ENCODE peak calls at places on chromosomes 1 and 21, in five cellular contexts. One of them, this sample, is unnamed. For H3K36me3, the result is how much of the 10 kb centered on the place peaks cover.

GRCh38 chr1:99886841-99887240 is 36.7 kb downstream of the AGL start:
- DNase-seq in PC-3: peak
- DNase-seq in uterus: no peak
- DNase-seq in tibial nerve: no peak
- DNase-seq in fibroblast of lung: peak
- DNase-seq in this sample: no peak

GRCh38 chr1:20701847-20702246 is 16.0 kb downstream of the KIF17 start:
- DNase-seq in PC-3: no peak
- DNase-seq in uterus: no peak
- DNase-seq in tibial nerve: no peak
- DNase-seq in fibroblast of lung: no peak
- DNase-seq in this sample: no peak

GRCh38 chr1:99456536-99456935 is 189.4 kb upstream of the PALMD start:
- DNase-seq in PC-3: peak
- DNase-seq in uterus: no peak
- DNase-seq in tibial nerve: no peak
- DNase-seq in fibroblast of lung: peak
- DNase-seq in this sample: no peak

GRCh38 chr1:106937104-106937503 is 119.4 kb upstream of the PRMT6 start:
- DNase-seq in PC-3: peak
- DNase-seq in uterus: no peak
- DNase-seq in tibial nerve: no peak
- DNase-seq in fibroblast of lung: peak
- DNase-seq in this sample: peak

GRCh38 chr1:218365600-218365999 is 20.5 kb downstream of the TGFB2 start:
- DNase-seq in PC-3: no peak
- DNase-seq in uterus: peak
- DNase-seq in tibial nerve: no peak
- DNase-seq in fibroblast of lung: peak
- DNase-seq in this sample: no peak

GRCh38 chr21:32207096-32207716 is 71.6 kb downstream of the MIS18A start:
- DNase-seq in PC-3: no peak
- DNase-seq in uterus: no peak
- DNase-seq in tibial nerve: no peak
- DNase-seq in fibroblast of lung: no peak
- DNase-seq in this sample: peak

GRCh38 chr1:54397090-54397591 is 9.1 kb downstream of the SSBP3 start:
- DNase-seq in PC-3: no peak
- DNase-seq in uterus: no peak
- DNase-seq in tibial nerve: no peak
- DNase-seq in fibroblast of lung: no peak
- DNase-seq in this sample: no peak

GRCh38 chr1:86318431-86318830 is 77.7 kb downstream of the ODF2L start:
- DNase-seq in PC-3: no peak
- DNase-seq in uterus: no peak
- DNase-seq in tibial nerve: no peak
- DNase-seq in fibroblast of lung: no peak
- DNase-seq in this sample: no peak

DNA sequence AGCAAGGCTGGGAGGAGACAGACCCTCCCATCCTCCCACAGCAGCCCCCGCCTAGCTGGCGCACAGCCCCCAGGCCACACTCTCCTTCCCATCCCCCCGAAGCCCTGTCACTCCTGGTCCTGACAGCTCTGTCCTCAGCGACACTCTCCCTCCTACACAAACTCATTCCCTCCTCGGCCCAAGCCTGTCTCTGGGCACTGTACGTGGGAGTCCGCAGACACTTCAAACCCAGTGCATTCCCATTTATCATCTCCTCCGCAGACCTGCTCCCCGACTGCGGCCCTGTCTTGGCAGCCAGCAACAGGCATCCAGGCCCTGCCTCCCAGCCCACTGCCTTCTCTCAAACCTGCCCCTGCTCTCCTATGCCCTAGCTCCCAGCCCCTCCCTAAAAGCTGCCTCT is 25.0 kb upstream of the EPHB2 start:
- DNase-seq in PC-3: no peak
- DNase-seq in uterus: peak
- DNase-seq in tibial nerve: no peak
- DNase-seq in fibroblast of lung: peak
- DNase-seq in this sample: no peak
- H3K4me3 ChIP-seq in PC-3: no peak
- H3K4me3 ChIP-seq in uterus: no peak
- H3K4me3 ChIP-seq in tibial nerve: no peak
- H3K4me3 ChIP-seq in fibroblast of lung: no peak
- H3K4me3 ChIP-seq in this sample: no peak

DNA sequence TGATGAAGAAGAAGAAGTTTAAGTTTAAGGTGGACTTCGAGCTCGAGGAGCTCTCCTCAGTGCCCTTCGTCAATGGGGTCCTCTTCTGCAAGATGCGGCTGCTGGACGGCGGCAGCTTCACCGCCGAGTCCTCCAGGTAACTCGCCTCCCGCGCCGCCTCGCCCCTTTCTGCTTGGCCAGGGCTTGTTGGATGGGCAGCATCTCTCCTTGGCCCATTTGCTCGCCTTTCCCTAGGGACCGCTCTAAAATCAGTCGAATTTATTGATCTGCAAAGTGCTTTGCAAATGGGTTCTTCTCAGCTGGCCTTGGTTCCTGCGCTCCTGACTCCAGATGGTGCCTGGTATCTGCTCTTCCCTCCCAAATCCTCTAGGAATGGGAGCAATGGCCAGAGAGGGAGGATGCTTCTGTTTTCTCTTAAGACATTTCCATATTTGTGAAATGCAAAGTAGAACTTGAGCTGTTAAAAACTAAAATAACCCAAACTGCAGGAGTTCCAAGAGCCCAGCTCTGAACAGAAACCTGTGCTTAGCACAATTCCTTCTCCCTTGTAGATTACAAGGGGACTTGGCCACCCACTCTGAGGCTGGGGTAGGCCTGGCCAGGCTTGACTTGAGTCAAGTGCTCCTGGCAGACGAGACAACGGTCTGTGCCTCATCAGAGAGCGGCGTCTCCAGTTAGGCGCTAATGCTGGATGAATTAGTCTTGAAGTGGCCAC is 687 bp downstream of the EEIG2 start:
- DNase-seq in PC-3: peak
- DNase-seq in uterus: peak
- DNase-seq in tibial nerve: peak
- DNase-seq in fibroblast of lung: peak
- DNase-seq in this sample: peak
- TF ChIP-seq CTCF in PC-3: no peak
- TF ChIP-seq CTCF in uterus: no peak
- TF ChIP-seq CTCF in tibial nerve: no peak
- TF ChIP-seq CTCF in fibroblast of lung: no peak
- TF ChIP-seq CTCF in this sample: no peak

GRCh38 chr1:1827089-1827433 is 48.8 kb upstream of the NADK start:
- DNase-seq in PC-3: no peak
- DNase-seq in uterus: no peak
- DNase-seq in tibial nerve: no peak
- DNase-seq in fibroblast of lung: peak
- DNase-seq in this sample: peak

GRCh38 chr1:1827456-1827855 is 49.2 kb upstream of the NADK start:
- DNase-seq in PC-3: no peak
- DNase-seq in uterus: no peak
- DNase-seq in tibial nerve: no peak
- DNase-seq in fibroblast of lung: peak
- DNase-seq in this sample: no peak

GRCh38 chr1:1826356-1827088 is 48.3 kb upstream of the NADK start:
- DNase-seq in PC-3: no peak
- DNase-seq in uterus: no peak
- DNase-seq in tibial nerve: no peak
- DNase-seq in fibroblast of lung: peak
- DNase-seq in this sample: peak

GRCh38 chr1:1819762-1820161 is 41.5 kb upstream of the NADK start:
- DNase-seq in PC-3: no peak
- DNase-seq in uterus: no peak
- DNase-seq in tibial nerve: no peak
- DNase-seq in fibroblast of lung: no peak
- DNase-seq in this sample: no peak

GRCh38 chr1:1825217-1825616 is 46.9 kb upstream of the NADK start:
- DNase-seq in PC-3: no peak
- DNase-seq in uterus: no peak
- DNase-seq in tibial nerve: no peak
- DNase-seq in fibroblast of lung: no peak
- DNase-seq in this sample: no peak
- H3K36me3 ChIP-seq in PC-3: half or more
- H3K36me3 ChIP-seq in uterus: under half
- H3K36me3 ChIP-seq in tibial nerve: under half
- H3K36me3 ChIP-seq in fibroblast of lung: under half
- H3K36me3 ChIP-seq in this sample: under half

GRCh38 chr1:167489581-167490340 is 28.6 kb downstream of the CD247 start:
- DNase-seq in PC-3: no peak
- DNase-seq in uterus: no peak
- DNase-seq in tibial nerve: no peak
- DNase-seq in fibroblast of lung: no peak
- DNase-seq in this sample: no peak

GRCh38 chr1:167493372-167493771 is 25.0 kb downstream of the CD247 start:
- DNase-seq in PC-3: no peak
- DNase-seq in uterus: no peak
- DNase-seq in tibial nerve: no peak
- DNase-seq in fibroblast of lung: no peak
- DNase-seq in this sample: no peak

GRCh38 chr1:167490765-167491164 is 27.6 kb downstream of the CD247 start:
- DNase-seq in PC-3: no peak
- DNase-seq in uterus: no peak
- DNase-seq in tibial nerve: no peak
- DNase-seq in fibroblast of lung: no peak
- DNase-seq in this sample: no peak

GRCh38 chr1:167492509-167492910 is 25.8 kb downstream of the CD247 start:
- DNase-seq in PC-3: no peak
- DNase-seq in uterus: no peak
- DNase-seq in tibial nerve: no peak
- DNase-seq in fibroblast of lung: no peak
- DNase-seq in this sample: no peak

DNA sequence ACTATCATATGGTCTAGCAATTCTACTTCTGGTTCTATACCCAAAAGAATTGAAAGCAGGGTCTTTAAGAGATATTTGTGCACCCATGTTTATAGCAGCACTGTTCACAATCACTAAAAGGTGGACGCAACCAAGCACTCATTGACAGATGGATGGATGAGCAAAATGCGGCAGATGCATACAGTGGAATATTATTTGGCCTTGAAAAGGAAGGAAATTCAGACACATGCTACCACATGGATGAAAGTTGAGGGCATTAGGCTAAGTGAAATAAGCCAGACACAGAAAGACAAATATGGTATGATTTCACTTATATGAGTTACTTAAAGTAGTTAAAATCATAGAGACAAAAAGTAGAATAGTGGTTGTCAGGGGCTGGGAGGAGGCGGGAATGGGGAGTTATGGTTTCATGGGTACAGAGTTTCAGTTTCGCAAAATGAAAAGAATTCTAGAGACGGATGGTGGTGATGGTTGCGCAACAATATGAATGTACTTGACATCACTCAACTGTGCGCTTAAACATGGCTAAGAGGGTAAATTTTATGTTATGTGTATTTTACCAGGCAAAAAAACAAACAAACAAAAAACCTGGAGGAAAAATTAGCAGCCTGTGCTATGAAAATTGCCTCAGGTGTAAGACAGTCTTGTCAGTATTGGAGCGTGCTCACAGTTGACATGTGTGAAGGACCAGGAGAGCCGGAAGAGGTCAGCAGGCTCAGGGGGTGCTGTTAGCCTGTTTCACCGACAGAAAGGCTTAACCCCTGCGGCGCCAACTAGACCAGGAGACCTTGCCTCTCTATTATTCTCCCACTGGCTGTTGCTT is 26.5 kb downstream of the CD247 start:
- DNase-seq in PC-3: no peak
- DNase-seq in uterus: no peak
- DNase-seq in tibial nerve: no peak
- DNase-seq in fibroblast of lung: no peak
- DNase-seq in this sample: no peak
- H3K4me3 ChIP-seq in PC-3: no peak
- H3K4me3 ChIP-seq in uterus: no peak
- H3K4me3 ChIP-seq in tibial nerve: no peak
- H3K4me3 ChIP-seq in fibroblast of lung: no peak
- H3K4me3 ChIP-seq in this sample: no peak

GRCh38 chr21:22120616-22121266 is 1122.5 kb downstream of the NCAM2 start:
- DNase-seq in PC-3: peak
- DNase-seq in uterus: no peak
- DNase-seq in tibial nerve: no peak
- DNase-seq in fibroblast of lung: no peak
- DNase-seq in this sample: peak
- TF ChIP-seq CTCF in PC-3: peak
- TF ChIP-seq CTCF in uterus: no peak
- TF ChIP-seq CTCF in tibial nerve: no peak
- TF ChIP-seq CTCF in fibroblast of lung: no peak
- TF ChIP-seq CTCF in this sample: peak

DNA sequence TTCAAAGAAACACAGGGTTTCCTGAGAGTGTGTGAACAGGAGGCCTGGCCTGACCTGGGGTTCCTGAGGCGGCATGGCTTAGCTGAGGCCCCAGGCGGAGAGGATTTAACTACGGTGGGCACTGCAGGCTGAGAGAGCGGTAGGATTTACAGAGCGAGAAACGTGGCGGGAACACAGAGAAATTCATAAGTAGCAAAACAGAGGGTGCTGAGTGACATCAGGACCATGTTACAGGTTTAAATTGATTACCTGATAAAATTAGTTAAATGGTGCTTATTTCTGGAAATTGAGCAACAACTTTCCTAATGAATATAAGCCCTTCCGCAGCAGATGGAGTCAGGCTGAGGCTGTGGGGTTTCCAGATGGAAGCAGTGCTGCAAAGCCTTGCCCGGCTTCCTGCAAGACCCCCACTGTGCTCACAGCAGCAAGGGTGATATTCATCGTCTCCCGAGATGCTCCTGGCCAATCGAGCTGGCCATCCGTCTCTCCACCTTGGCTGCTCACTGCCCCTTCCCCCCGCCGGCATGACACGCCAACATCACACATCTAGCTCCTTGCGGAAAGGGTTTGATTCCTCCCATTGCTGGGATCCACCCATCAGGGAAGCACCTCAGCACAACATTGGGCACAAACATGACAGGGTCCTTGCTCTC is 69.4 kb upstream of the MORC3 start:
- DNase-seq in PC-3: no peak
- DNase-seq in uterus: no peak
- DNase-seq in tibial nerve: no peak
- DNase-seq in fibroblast of lung: no peak
- DNase-seq in this sample: no peak
- H3K36me3 ChIP-seq in PC-3: under half
- H3K36me3 ChIP-seq in uterus: under half
- H3K36me3 ChIP-seq in tibial nerve: half or more
- H3K36me3 ChIP-seq in fibroblast of lung: under half
- H3K36me3 ChIP-seq in this sample: under half

DNA sequence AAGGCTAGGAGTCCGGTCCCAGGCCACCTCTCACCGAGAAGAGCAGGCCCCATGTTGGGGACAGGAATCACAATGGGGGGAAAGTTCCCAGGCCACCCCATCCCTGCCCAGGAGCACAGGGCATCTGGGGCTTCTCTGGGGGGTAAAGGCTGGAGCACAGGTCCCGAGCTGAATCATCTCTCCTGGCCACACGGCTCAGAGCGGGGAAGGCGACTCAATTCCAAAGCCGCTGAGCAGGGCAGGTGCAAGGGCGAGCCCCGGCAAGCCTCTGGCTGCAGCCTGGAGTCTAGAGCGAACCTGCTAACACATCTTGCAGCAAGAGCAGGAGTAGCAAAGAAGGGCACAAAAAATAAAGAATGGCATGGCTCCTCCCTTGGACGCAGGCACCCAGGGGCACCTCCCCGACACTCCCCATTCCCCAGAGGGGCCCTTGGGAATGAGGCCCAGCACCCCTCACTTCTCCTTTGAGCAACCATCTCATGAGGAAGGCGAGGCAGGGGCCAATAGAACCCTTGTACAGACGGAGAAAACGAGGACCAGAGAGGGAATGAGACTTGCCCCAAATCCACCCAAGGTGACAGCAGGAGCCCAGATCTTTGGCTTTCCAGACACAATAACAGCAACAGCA is 20.6 kb upstream of the ALDH4A1 start:
- DNase-seq in PC-3: peak
- DNase-seq in uterus: no peak
- DNase-seq in tibial nerve: no peak
- DNase-seq in fibroblast of lung: no peak
- DNase-seq in this sample: no peak
- H3K4me3 ChIP-seq in PC-3: peak
- H3K4me3 ChIP-seq in uterus: no peak
- H3K4me3 ChIP-seq in tibial nerve: no peak
- H3K4me3 ChIP-seq in fibroblast of lung: no peak
- H3K4me3 ChIP-seq in this sample: no peak